ENCODE peak calls at places on chromosomes 11 and 22, in four cellular contexts. One of them, this sample, is unnamed.

GRCh38 chr11:27100534-27100933 is 59.9 kb downstream of the BBOX1 start:
- DNase-seq in A549: no peak
- DNase-seq in HepG2: no peak
- DNase-seq in K562: no peak
- DNase-seq in this sample: no peak

GRCh38 chr11:36352919-36353318 is 56.8 kb downstream of the PRR5L start:
- DNase-seq in A549: no peak
- DNase-seq in HepG2: no peak
- DNase-seq in K562: no peak
- DNase-seq in this sample: no peak

GRCh38 chr22:42799462-42800405 is 57.3 kb downstream of the ARFGAP3 start:
- DNase-seq in A549: no peak
- DNase-seq in HepG2: no peak
- DNase-seq in K562: peak
- DNase-seq in this sample: no peak

GRCh38 chr11:40722179-40722795 is 737.2 kb downstream of the LRRC4C start:
- DNase-seq in A549: peak
- DNase-seq in HepG2: peak
- DNase-seq in K562: peak
- DNase-seq in this sample: peak

GRCh38 chr22:28570697-28571373 is 108.8 kb downstream of the TTC28 start:
- DNase-seq in A549: no peak
- DNase-seq in HepG2: no peak
- DNase-seq in K562: no peak
- DNase-seq in this sample: no peak

GRCh38 chr11:120344302-120345004 is 8.2 kb downstream of the ARHGEF12 start:
- DNase-seq in A549: no peak
- DNase-seq in HepG2: no peak
- DNase-seq in K562: peak
- DNase-seq in this sample: no peak

GRCh38 chr11:117901601-117902000 is 25.1 kb upstream of the FXYD6 start:
- DNase-seq in A549: no peak
- DNase-seq in HepG2: no peak
- DNase-seq in K562: no peak
- DNase-seq in this sample: no peak

GRCh38 chr11:45543808-45544422 is 121.5 kb downstream of the CHST1 start:
- DNase-seq in A549: peak
- DNase-seq in HepG2: no peak
- DNase-seq in K562: peak
- DNase-seq in this sample: peak

GRCh38 chr11:127017482-127017881 is 16.9 kb upstream of the KIRREL3 start:
- DNase-seq in A549: peak
- DNase-seq in HepG2: no peak
- DNase-seq in K562: peak
- DNase-seq in this sample: peak

GRCh38 chr22:40463727-40464126 is 93.3 kb downstream of the SGSM3 start:
- DNase-seq in A549: no peak
- DNase-seq in HepG2: no peak
- DNase-seq in K562: no peak
- DNase-seq in this sample: no peak

GRCh38 chr11:107859459-107860239 is 1.1 kb upstream of the SLC35F2 start:
- DNase-seq in A549: peak
- DNase-seq in HepG2: no peak
- DNase-seq in K562: peak
- DNase-seq in this sample: peak

GRCh38 chr11:128365044-128365443 is 222.3 kb downstream of the ETS1 start:
- DNase-seq in A549: peak
- DNase-seq in HepG2: peak
- DNase-seq in K562: peak
- DNase-seq in this sample: no peak

GRCh38 chr22:23690713-23691112 is at the start of gene RGL4:
- DNase-seq in A549: no peak
- DNase-seq in HepG2: no peak
- DNase-seq in K562: no peak
- DNase-seq in this sample: no peak

GRCh38 chr11:129372609-129373488 is 2.8 kb upstream of the BARX2 start:
- DNase-seq in A549: no peak
- DNase-seq in HepG2: no peak
- DNase-seq in K562: no peak
- DNase-seq in this sample: peak

GRCh38 chr22:47111626-47112373 is 349.4 kb downstream of the TBC1D22A start:
- DNase-seq in A549: no peak
- DNase-seq in HepG2: no peak
- DNase-seq in K562: no peak
- DNase-seq in this sample: no peak

GRCh38 chr22:19108807-19109197 is 13.4 kb downstream of the DGCR2 start:
- DNase-seq in A549: no peak
- DNase-seq in HepG2: no peak
- DNase-seq in K562: peak
- DNase-seq in this sample: no peak

GRCh38 chr11:104623518-104623917 is 274.7 kb downstream of the CASP12 start:
- DNase-seq in A549: no peak
- DNase-seq in HepG2: no peak
- DNase-seq in K562: no peak
- DNase-seq in this sample: no peak

GRCh38 chr11:79160786-79161403 is 279.9 kb downstream of the TENM4 start:
- DNase-seq in A549: no peak
- DNase-seq in HepG2: no peak
- DNase-seq in K562: no peak
- DNase-seq in this sample: no peak

GRCh38 chr22:25172153-25172552 is 27.5 kb upstream of the CRYBB3 start:
- DNase-seq in A549: peak
- DNase-seq in HepG2: peak
- DNase-seq in K562: no peak
- DNase-seq in this sample: no peak

GRCh38 chr11:2526808-2527381 is 82.1 kb downstream of the KCNQ1 start:
- DNase-seq in A549: no peak
- DNase-seq in HepG2: no peak
- DNase-seq in K562: peak
- DNase-seq in this sample: peak

GRCh38 chr11:1227551-1228182 is 4.8 kb downstream of the MUC5B start:
- DNase-seq in A549: no peak
- DNase-seq in HepG2: no peak
- DNase-seq in K562: no peak
- DNase-seq in this sample: no peak

GRCh38 chr11:129620705-129621104 is 194.9 kb upstream of the TMEM45B start:
- DNase-seq in A549: no peak
- DNase-seq in HepG2: no peak
- DNase-seq in K562: no peak
- DNase-seq in this sample: no peak

GRCh38 chr11:69240332-69241074 is 53.5 kb upstream of the MYEOV start:
- DNase-seq in A549: no peak
- DNase-seq in HepG2: no peak
- DNase-seq in K562: peak
- DNase-seq in this sample: no peak

GRCh38 chr11:45527898-45528297 is 137.5 kb downstream of the CHST1 start:
- DNase-seq in A549: no peak
- DNase-seq in HepG2: no peak
- DNase-seq in K562: no peak
- DNase-seq in this sample: no peak

GRCh38 chr11:4826425-4826824 is 5.3 kb downstream of the OR51F2 start:
- DNase-seq in A549: no peak
- DNase-seq in HepG2: no peak
- DNase-seq in K562: peak
- DNase-seq in this sample: no peak

GRCh38 chr22:21013742-21014201 is 1.2 kb upstream of the P2RX6 start:
- DNase-seq in A549: no peak
- DNase-seq in HepG2: no peak
- DNase-seq in K562: no peak
- DNase-seq in this sample: no peak

GRCh38 chr22:44828193-44828592 is 75.8 kb downstream of the ARHGAP8 start:
- DNase-seq in A549: peak
- DNase-seq in HepG2: no peak
- DNase-seq in K562: peak
- DNase-seq in this sample: peak

GRCh38 chr11:111676878-111677585 is 74.8 kb downstream of the SIK2 start:
- DNase-seq in A549: no peak
- DNase-seq in HepG2: no peak
- DNase-seq in K562: no peak
- DNase-seq in this sample: no peak
- TF ChIP-seq NR3C1 in A549: no peak
- TF ChIP-seq NR3C1 in HepG2: no peak
- TF ChIP-seq NR3C1 in K562: no peak
- TF ChIP-seq NR3C1 in this sample: no peak

DNA sequence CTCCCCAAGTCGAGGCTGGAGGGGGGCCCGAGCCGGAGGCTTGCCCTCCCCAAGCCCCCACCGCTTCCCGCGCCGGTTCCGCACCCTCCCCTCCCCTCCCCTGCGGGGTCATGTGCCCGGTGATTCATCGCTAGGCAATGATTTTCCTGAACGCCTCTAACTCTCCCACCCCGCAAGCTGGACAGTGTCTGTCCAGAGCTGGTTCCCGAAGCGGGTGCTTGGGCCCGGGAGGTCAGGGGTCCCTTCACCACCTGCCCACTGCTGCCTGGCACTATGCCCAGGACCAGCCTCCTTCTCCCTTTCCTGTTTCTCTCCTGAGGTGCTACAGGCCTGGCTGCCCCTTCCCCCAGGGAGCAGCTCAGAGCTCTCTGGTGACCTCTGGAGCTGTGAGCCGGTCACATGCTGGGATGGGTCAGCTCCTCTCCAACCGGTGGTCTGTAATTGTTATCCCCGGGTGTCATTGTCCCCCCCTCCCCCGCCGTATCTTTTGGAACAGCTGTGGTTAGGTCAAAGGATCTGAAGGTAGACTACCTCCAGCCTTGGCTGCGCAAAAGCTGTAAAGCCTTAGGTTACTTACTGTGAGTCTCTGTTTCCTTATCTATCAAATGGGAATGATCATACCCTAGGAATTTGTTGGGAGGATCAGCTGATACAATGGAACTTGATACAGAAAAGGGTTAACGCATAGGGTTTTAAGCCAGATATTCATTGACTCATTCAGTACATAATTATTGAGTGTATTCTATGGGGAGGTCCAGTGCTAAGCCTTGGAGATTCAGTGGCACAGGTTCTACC is 722 bp downstream of the STX3 start:
- DNase-seq in A549: peak
- DNase-seq in HepG2: peak
- DNase-seq in K562: peak
- DNase-seq in this sample: peak
- TF ChIP-seq NR3C1 in A549: no peak
- TF ChIP-seq NR3C1 in HepG2: no peak
- TF ChIP-seq NR3C1 in K562: no peak
- TF ChIP-seq NR3C1 in this sample: no peak

GRCh38 chr11:74310857-74311256 is 583 bp downstream of the P4HA3 start:
- DNase-seq in A549: no peak
- DNase-seq in HepG2: no peak
- DNase-seq in K562: no peak
- DNase-seq in this sample: no peak
- TF ChIP-seq NR3C1 in A549: no peak
- TF ChIP-seq NR3C1 in HepG2: no peak
- TF ChIP-seq NR3C1 in K562: no peak
- TF ChIP-seq NR3C1 in this sample: no peak

GRCh38 chr11:103378931-103379330 is 269.7 kb downstream of the DYNC2H1 start:
- DNase-seq in A549: no peak
- DNase-seq in HepG2: no peak
- DNase-seq in K562: no peak
- DNase-seq in this sample: no peak
- TF ChIP-seq NR3C1 in A549: no peak
- TF ChIP-seq NR3C1 in HepG2: no peak
- TF ChIP-seq NR3C1 in K562: no peak
- TF ChIP-seq NR3C1 in this sample: no peak

DNA sequence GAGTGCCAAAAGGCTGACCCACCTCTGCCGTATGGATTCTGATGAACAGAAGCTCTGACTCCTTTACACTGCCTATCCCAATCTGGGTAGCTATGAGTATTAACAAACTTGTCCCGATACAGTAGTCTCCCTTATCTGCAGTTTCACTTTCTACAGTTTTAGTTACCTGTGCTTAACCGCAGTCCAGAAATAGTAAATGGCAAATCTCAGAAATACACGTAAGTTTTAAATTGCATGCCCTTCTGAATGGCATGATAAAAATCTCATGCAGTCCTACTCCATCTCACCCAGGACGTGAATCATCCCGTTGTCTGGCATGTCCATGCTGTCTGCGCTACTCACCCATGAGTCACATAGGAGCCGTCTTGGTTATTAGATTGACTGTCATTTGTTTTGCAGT is 68.8 kb downstream of the SNX19 start:
- DNase-seq in A549: peak
- DNase-seq in HepG2: peak
- DNase-seq in K562: no peak
- DNase-seq in this sample: no peak
- TF ChIP-seq NR3C1 in A549: no peak
- TF ChIP-seq NR3C1 in HepG2: no peak
- TF ChIP-seq NR3C1 in K562: no peak
- TF ChIP-seq NR3C1 in this sample: no peak